ENCODE peak calls at places on chromosomes 7 and 10, in seven cellular contexts. J, N, P, X, H, M and Z are unnamed samples.

GRCh38 chr10:69814251-69814650 is 12.5 kb downstream of the COL13A1 start:
- DNase-seq in J (no peak), N (no peak), X (no peak), H (no peak), P (no peak), M (no peak), Z (no peak)

GRCh38 chr7:40586197-40586596 is 451.4 kb downstream of the SUGCT start:
- DNase-seq in X (no peak), J (no peak), N (no peak), M (no peak), P (no peak), H (no peak), Z (no peak)

GRCh38 chr7:127367679-127368078 is 24.8 kb downstream of the ZNF800 start:
- DNase-seq in H (no peak), X (no peak), N (no peak), M (no peak), P (no peak), J (no peak), Z (no peak)

GRCh38 chr7:69412331-69413146 is 185.7 kb upstream of the AUTS2 start:
- DNase-seq in P (no peak), H (peak; percentile 42), J (peak; percentile 89), X (peak; percentile 66), N (no peak), M (no peak), Z (no peak)

GRCh38 chr7:41052736-41053135 is 650.2 kb downstream of the INHBA start:
- DNase-seq in J (no peak), X (no peak), H (no peak), P (no peak), N (no peak), M (no peak), Z (no peak)

GRCh38 chr10:127372361-127372760 is 176.0 kb upstream of the INSYN2A start:
- DNase-seq in M (no peak), X (no peak), P (no peak), N (no peak), J (no peak), H (no peak), Z (no peak)

GRCh38 chr7:116967254-116967922 is 14.1 kb downstream of the ST7 start:
- DNase-seq in P (no peak), X (no peak), M (no peak), J (no peak), N (no peak), H (no peak), Z (no peak)

GRCh38 chr10:70571236-70571635 is 31.3 kb downstream of the PRF1 start:
- DNase-seq in H (no peak), M (no peak), P (no peak), X (no peak), N (no peak), J (no peak), Z (no peak)

GRCh38 chr7:107996072-107996824 is 6.7 kb downstream of the LAMB1 start:
- DNase-seq in J (no peak), X (peak; percentile 25), N (no peak), P (no peak), M (no peak), H (no peak), Z (no peak)

GRCh38 chr10:91220194-91220953 is at the start of gene PCGF5:
- DNase-seq in H (peak; percentile 72), M (peak; percentile 86), X (peak; percentile 96), J (peak; percentile 88), N (peak; percentile 93), P (peak; percentile 95), Z (peak; percentile 88)

GRCh38 chr10:44384601-44385422 is at the start of gene CXCL12:
- DNase-seq in P (peak; percentile 9), J (no peak), H (no peak), N (peak; percentile 82), X (peak; percentile 57), M (no peak), Z (peak; percentile 63)

GRCh38 chr10:77333610-77334340 is 303.8 kb downstream of the KCNMA1 start:
- DNase-seq in J (peak; percentile 87), M (no peak), N (no peak), H (no peak), X (no peak), P (no peak), Z (no peak)

GRCh38 chr10:13143761-13144160 is 17.6 kb upstream of the MCM10 start:
- DNase-seq in P (no peak), M (no peak), X (no peak), N (no peak), H (no peak), J (no peak), Z (no peak)

GRCh38 chr10:85623342-85623741 is 743.3 kb downstream of the GRID1 start:
- DNase-seq in M (no peak), P (no peak), J (no peak), N (no peak), X (no peak), H (no peak), Z (no peak)

GRCh38 chr7:155581107-155581830 is 34.9 kb upstream of the CNPY1 start:
- DNase-seq in J (no peak), N (peak; percentile 45), H (no peak), X (no peak), M (no peak), P (no peak), Z (peak; percentile 7)

GRCh38 chr7:88127637-88128290 is 92.1 kb downstream of the SRI start:
- DNase-seq in N (no peak), H (no peak), X (no peak), M (no peak), P (no peak), J (no peak), Z (no peak)

GRCh38 chr7:7565018-7565680 is 1.5 kb upstream of the MIOS start:
- DNase-seq in N (no peak), H (no peak), P (no peak), M (no peak), J (no peak), X (no peak), Z (no peak)

GRCh38 chr10:35379226-35380137 is 43.2 kb downstream of the CCNY start:
- DNase-seq in P (no peak), X (no peak), M (peak; percentile 91), J (no peak), H (peak; percentile 32), N (no peak), Z (no peak)

GRCh38 chr7:28958235-28958945 is at the start of gene TRIL:
- DNase-seq in J (no peak), N (peak; percentile 89), P (peak; percentile 65), M (no peak), H (peak; percentile 31), X (peak; percentile 91), Z (peak; percentile 91)

GRCh38 chr10:49080965-49081364 is 34.4 kb downstream of the VSTM4 start:
- DNase-seq in J (no peak), P (peak; percentile 15), N (no peak), H (no peak), X (no peak), M (no peak), Z (peak; percentile 34)

GRCh38 chr10:49083256-49083655 is 32.1 kb downstream of the VSTM4 start:
- DNase-seq in X (no peak), H (peak; percentile 71), J (no peak), N (no peak), M (no peak), P (no peak), Z (peak; percentile 71)

GRCh38 chr10:49080071-49080470 is 35.3 kb downstream of the VSTM4 start:
- DNase-seq in X (no peak), P (no peak), M (no peak), N (no peak), J (no peak), H (peak; percentile 27), Z (peak; percentile 39)

GRCh38 chr10:49081532-49082275 is 33.6 kb downstream of the VSTM4 start:
- DNase-seq in X (peak; percentile 61), H (no peak), P (peak; percentile 25), J (no peak), N (no peak), M (no peak), Z (peak; percentile 61)

GRCh38 chr10:49082767-49083166 is 32.6 kb downstream of the VSTM4 start:
- DNase-seq in J (no peak), H (no peak), N (no peak), M (no peak), P (no peak), X (no peak), Z (no peak)
- H3K27ac ChIP-seq in J (no peak overlapping the region), H (peak overlapping the region; percentile 27), N (no peak overlapping the region), M (no peak overlapping the region), P (peak overlapping the region; percentile 26), X (peak overlapping the region; percentile 19), Z (peak overlapping the region; percentile 51)

GRCh38 chr10:121696854-121697253 is 98.6 kb upstream of the FGFR2 start:
- DNase-seq in M (peak; percentile 32), N (no peak), H (no peak), J (peak; percentile 35), P (peak; percentile 36), X (peak; percentile 45), Z (no peak)
- TF ChIP-seq CTCF in M (peak; percentile 44), N (no peak), H (no peak), J (no peak), P (peak; percentile 39), X (peak; percentile 52), Z (no peak)

GRCh38 chr7:67206452-67206851 is 209.8 kb downstream of the TYW1 start:
- DNase-seq in N (no peak), X (no peak), P (no peak), J (no peak), H (no peak), M (no peak), Z (no peak)

GRCh38 chr7:67209256-67209655 is 212.6 kb downstream of the TYW1 start:
- DNase-seq in M (no peak), H (no peak), P (no peak), J (no peak), N (no peak), X (no peak), Z (no peak)

GRCh38 chr7:67210567-67210966 is 213.9 kb downstream of the TYW1 start:
- DNase-seq in H (no peak), J (no peak), X (no peak), M (no peak), N (no peak), P (no peak), Z (no peak)
- TF ChIP-seq EP300 in H (no peak), J (no peak), X (no peak), M (no peak), N (no peak), P (no peak), Z (no peak)

GRCh38 chr10:122197823-122198222 is 73.3 kb upstream of the BTBD16 start:
- DNase-seq in J (no peak), N (no peak), P (no peak), H (no peak), X (no peak), M (no peak), Z (no peak)

GRCh38 chr10:122199689-122200088 is 71.4 kb upstream of the BTBD16 start:
- DNase-seq in X (no peak), M (no peak), P (no peak), J (no peak), N (no peak), H (no peak), Z (no peak)

GRCh38 chr10:122199070-122199469 is 72.0 kb upstream of the BTBD16 start:
- DNase-seq in M (no peak), P (no peak), X (no peak), N (no peak), J (no peak), H (no peak), Z (no peak)

GRCh38 chr10:122196218-122196617 is 74.9 kb upstream of the BTBD16 start:
- DNase-seq in N (no peak), M (no peak), J (no peak), H (no peak), X (no peak), P (no peak), Z (no peak)

DNA sequence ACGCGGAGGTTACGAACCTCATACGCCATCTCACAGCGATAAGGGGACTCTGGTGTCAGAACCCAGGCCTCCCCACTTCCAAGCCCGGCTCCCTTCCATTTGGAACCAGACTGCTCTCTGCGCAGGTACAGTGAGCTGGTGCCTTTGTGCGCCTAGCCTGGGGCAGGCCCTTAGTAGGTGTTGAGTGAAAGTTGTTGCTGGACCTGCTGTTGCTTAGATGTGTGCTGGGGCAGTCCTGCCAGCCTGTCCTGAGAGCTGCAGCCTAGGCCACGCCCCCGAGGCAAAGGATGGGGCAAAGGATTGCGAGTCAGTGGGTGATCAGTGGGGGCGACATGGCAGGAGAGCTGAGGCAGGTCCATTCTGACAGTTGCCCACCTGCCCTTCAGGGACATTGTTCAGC is 72.5 kb upstream of the BTBD16 start:
- DNase-seq in M (no peak), P (no peak), N (no peak), H (no peak), X (no peak), J (no peak), Z (no peak)
- H3K27ac ChIP-seq in M (no peak overlapping the region), P (no peak overlapping the region), N (no peak overlapping the region), H (no peak overlapping the region), X (no peak overlapping the region), J (no peak overlapping the region), Z (no peak overlapping the region)